ENCODE peak calls at places on chromosomes 6 and 20, in six cellular contexts. R, Q, W, A, P and Z are unnamed samples.
A peak's percentile ranks its signal among the peaks of the same experiment; 100 is the strongest.

GRCh38 chr20:41497186-41497895 is 120.8 kb downstream of the CHD6 start:
- DNase-seq in R (no peak), Q (no peak), W (no peak), A (no peak), P (no peak), Z (no peak)

GRCh38 chr6:43593938-43594337 is 18.0 kb downstream of the POLH start:
- DNase-seq in R (no peak), Q (no peak), W (no peak), A (no peak), P (no peak), Z (no peak)

GRCh38 chr20:17873410-17874270 is 95.0 kb downstream of the SNX5 start:
- DNase-seq in R (peak; percentile 94), Q (no peak), W (peak; percentile 98), A (no peak), P (no peak), Z (no peak)

GRCh38 chr6:41818271-41819054 is 31.0 kb downstream of the TOMM6 start:
- DNase-seq in R (no peak), Q (no peak), W (no peak), A (peak; percentile 83), P (no peak), Z (no peak)

GRCh38 chr6:37459981-37460800 is 27.2 kb downstream of the CMTR1 start:
- DNase-seq in R (no peak), Q (no peak), W (no peak), A (no peak), P (no peak), Z (no peak)

GRCh38 chr6:139051396-139052070 is 23.0 kb downstream of the ABRACL start:
- DNase-seq in R (peak; percentile 15), Q (no peak), W (no peak), A (no peak), P (no peak), Z (no peak)

GRCh38 chr20:45419188-45420091 is 3.5 kb downstream of the PIGT start:
- DNase-seq in R (peak; percentile 97), Q (no peak), W (peak; percentile 100), A (no peak), P (peak; percentile 35), Z (no peak)

GRCh38 chr6:163120223-163120622 is 294.3 kb upstream of the QKI start:
- DNase-seq in R (no peak), Q (no peak), W (no peak), A (no peak), P (no peak), Z (no peak)

GRCh38 chr6:153944197-153944596 is 94.8 kb upstream of the OPRM1 start:
- DNase-seq in R (no peak), Q (no peak), W (no peak), A (no peak), P (no peak), Z (no peak)

GRCh38 chr6:145815351-145815772 is 767 bp upstream of the FBXO30 start:
- DNase-seq in R (no peak), Q (no peak), W (peak; percentile 49), A (no peak), P (no peak), Z (peak; percentile 37)

GRCh38 chr20:50055524-50056083 is 57.3 kb downstream of the UBE2V1 start:
- DNase-seq in R (no peak), Q (no peak), W (no peak), A (no peak), P (no peak), Z (no peak)

GRCh38 chr20:44204156-44204831 is 6.3 kb downstream of the OSER1 start:
- DNase-seq in R (peak; percentile 83), Q (no peak), W (peak; percentile 98), A (peak; percentile 22), P (no peak), Z (no peak)

GRCh38 chr6:170051229-170052172 is 239.4 kb downstream of the DLL1 start:
- DNase-seq in R (no peak), Q (no peak), W (no peak), A (no peak), P (no peak), Z (no peak)

GRCh38 chr6:90870561-90870960 is 283.7 kb upstream of the MAP3K7 start:
- DNase-seq in R (no peak), Q (no peak), W (peak; percentile 20), A (no peak), P (no peak), Z (no peak)

GRCh38 chr20:58989196-58989595 is 8.1 kb downstream of the NELFCD start:
- DNase-seq in R (no peak), Q (no peak), W (no peak), A (no peak), P (no peak), Z (no peak)

GRCh38 chr6:128697392-128697689 is 176.9 kb upstream of the PTPRK start:
- DNase-seq in R (no peak), Q (no peak), W (no peak), A (no peak), P (no peak), Z (no peak)

GRCh38 chr6:18861182-18861581 is 474.0 kb downstream of the RNF144B start:
- DNase-seq in R (no peak), Q (no peak), W (no peak), A (no peak), P (no peak), Z (no peak)

GRCh38 chr20:43034981-43035724 is 154.6 kb downstream of the PTPRT start:
- DNase-seq in R (no peak), Q (no peak), W (no peak), A (no peak), P (no peak), Z (no peak)

GRCh38 chr20:20466341-20466879 is 98.5 kb downstream of the INSM1 start:
- DNase-seq in R (peak; percentile 92), Q (no peak), W (peak; percentile 92), A (no peak), P (no peak), Z (no peak)

GRCh38 chr6:3752538-3753227 is 1.2 kb upstream of the PXDC1 start:
- DNase-seq in R (no peak), Q (no peak), W (no peak), A (no peak), P (no peak), Z (no peak)

GRCh38 chr20:53021934-53022333 is 49.8 kb downstream of the TSHZ2 start:
- DNase-seq in R (no peak), Q (no peak), W (peak; percentile 79), A (no peak), P (no peak), Z (no peak)

GRCh38 chr6:147131728-147132127 is 72.5 kb upstream of the STXBP5 start:
- DNase-seq in R (no peak), Q (no peak), W (peak; percentile 34), A (peak; percentile 98), P (no peak), Z (no peak)

GRCh38 chr6:107618672-107619071 is 128.8 kb downstream of the SOBP start:
- DNase-seq in R (no peak), Q (no peak), W (no peak), A (no peak), P (no peak), Z (no peak)

GRCh38 chr20:62772994-62773858 is 23.0 kb upstream of the MRGBP start:
- DNase-seq in R (no peak), Q (no peak), W (peak; percentile 87), A (no peak), P (peak; percentile 39), Z (no peak)

GRCh38 chr6:98343004-98343403 is 491.4 kb upstream of the POU3F2 start:
- DNase-seq in R (no peak), Q (no peak), W (no peak), A (no peak), P (no peak), Z (no peak)

GRCh38 chr6:106823732-106824351 is 150.7 kb downstream of the CD24 start:
- DNase-seq in R (no peak), Q (no peak), W (no peak), A (no peak), P (no peak), Z (no peak)

GRCh38 chr6:26104457-26105108 is 17.4 kb downstream of the HFE start:
- DNase-seq in R (no peak), Q (no peak), W (peak; percentile 60), A (no peak), P (no peak), Z (no peak)

GRCh38 chr6:6818078-6818639 is 229.6 kb downstream of the LY86 start:
- DNase-seq in R (no peak), Q (no peak), W (no peak), A (no peak), P (no peak), Z (no peak)

GRCh38 chr6:144857086-144857485 is 572.0 kb downstream of the UTRN start:
- DNase-seq in R (no peak), Q (no peak), W (no peak), A (no peak), P (no peak), Z (no peak)

GRCh38 chr6:81606965-81607381 is 145.5 kb downstream of the TENT5A start:
- DNase-seq in R (peak; percentile 72), Q (no peak), W (peak; percentile 82), A (no peak), P (no peak), Z (no peak)

GRCh38 chr20:6575912-6576391 is 191.5 kb upstream of the BMP2 start:
- DNase-seq in R (no peak), Q (no peak), W (peak; percentile 33), A (no peak), P (no peak), Z (no peak)